ENCODE peak calls at places on chromosome 6, in five cellular contexts. One of them, this sample, is unnamed.
A peak's percentile ranks its signal among the peaks of the same experiment; 100 is the strongest.

GRCh38 chr6:163420315-163420667 is 5.8 kb downstream of the QKI start:
- DNase-seq in stomach: no peak
- DNase-seq in upper lobe of left lung: no peak
- DNase-seq in uterus: no peak
- DNase-seq in sigmoid colon: no peak
- DNase-seq in this sample: no peak

GRCh38 chr6:104705095-104705707 is 154.5 kb downstream of the HACE1 start:
- DNase-seq in stomach: no peak
- DNase-seq in upper lobe of left lung: peak; percentile 31
- DNase-seq in uterus: no peak
- DNase-seq in sigmoid colon: no peak
- DNase-seq in this sample: no peak

GRCh38 chr6:5082487-5083306 is 2.4 kb upstream of the PPP1R3G start:
- DNase-seq in stomach: no peak
- DNase-seq in upper lobe of left lung: no peak
- DNase-seq in uterus: no peak
- DNase-seq in sigmoid colon: no peak
- DNase-seq in this sample: peak; percentile 94

GRCh38 chr6:75460636-75461035 is 33.0 kb downstream of the FILIP1 start:
- DNase-seq in stomach: no peak
- DNase-seq in upper lobe of left lung: no peak
- DNase-seq in uterus: no peak
- DNase-seq in sigmoid colon: no peak
- DNase-seq in this sample: no peak

GRCh38 chr6:117440558-117441525 is 15.1 kb upstream of the ROS1 start:
- DNase-seq in stomach: no peak
- DNase-seq in upper lobe of left lung: no peak
- DNase-seq in uterus: no peak
- DNase-seq in sigmoid colon: no peak
- DNase-seq in this sample: no peak

GRCh38 chr6:150600302-150601017 is 775 bp downstream of the PLEKHG1 start:
- DNase-seq in stomach: peak; percentile 73
- DNase-seq in upper lobe of left lung: peak; percentile 76
- DNase-seq in uterus: peak; percentile 63
- DNase-seq in sigmoid colon: peak; percentile 84
- DNase-seq in this sample: peak; percentile 75

GRCh38 chr6:158361961-158362634 is 49.8 kb downstream of the TULP4 start:
- DNase-seq in stomach: no peak
- DNase-seq in upper lobe of left lung: no peak
- DNase-seq in uterus: no peak
- DNase-seq in sigmoid colon: no peak
- DNase-seq in this sample: peak; percentile 30

GRCh38 chr6:163714179-163714578 is 299.7 kb downstream of the QKI start:
- DNase-seq in stomach: no peak
- DNase-seq in upper lobe of left lung: no peak
- DNase-seq in uterus: no peak
- DNase-seq in sigmoid colon: no peak
- DNase-seq in this sample: no peak

GRCh38 chr6:105094133-105094640 is 85.6 kb downstream of the POPDC3 start:
- DNase-seq in stomach: no peak
- DNase-seq in upper lobe of left lung: no peak
- DNase-seq in uterus: no peak
- DNase-seq in sigmoid colon: no peak
- DNase-seq in this sample: no peak

GRCh38 chr6:118864330-118865166 is 29.4 kb upstream of the ASF1A start:
- DNase-seq in stomach: no peak
- DNase-seq in upper lobe of left lung: no peak
- DNase-seq in uterus: no peak
- DNase-seq in sigmoid colon: no peak
- DNase-seq in this sample: no peak

GRCh38 chr6:158907931-158908330 is 88.8 kb upstream of the EZR start:
- DNase-seq in stomach: peak; percentile 51
- DNase-seq in upper lobe of left lung: no peak
- DNase-seq in uterus: no peak
- DNase-seq in sigmoid colon: no peak
- DNase-seq in this sample: no peak

GRCh38 chr6:132872923-132873322 is 58.6 kb downstream of the RPS12 start:
- DNase-seq in stomach: no peak
- DNase-seq in upper lobe of left lung: no peak
- DNase-seq in uterus: no peak
- DNase-seq in sigmoid colon: no peak
- DNase-seq in this sample: no peak

GRCh38 chr6:45494734-45495133 is 117.0 kb upstream of the SUPT3H start:
- DNase-seq in stomach: no peak
- DNase-seq in upper lobe of left lung: no peak
- DNase-seq in uterus: no peak
- DNase-seq in sigmoid colon: no peak
- DNase-seq in this sample: no peak

GRCh38 chr6:39653631-39654030 is 71.6 kb downstream of the KIF6 start:
- DNase-seq in stomach: no peak
- DNase-seq in upper lobe of left lung: no peak
- DNase-seq in uterus: no peak
- DNase-seq in sigmoid colon: no peak
- DNase-seq in this sample: no peak

GRCh38 chr6:16322666-16323312 is 84.4 kb downstream of the GMPR start:
- DNase-seq in stomach: peak; percentile 49
- DNase-seq in upper lobe of left lung: peak; percentile 59
- DNase-seq in uterus: peak; percentile 65
- DNase-seq in sigmoid colon: peak; percentile 81
- DNase-seq in this sample: peak; percentile 53
- TF ChIP-seq POLR2A in stomach: no peak
- TF ChIP-seq POLR2A in upper lobe of left lung: no peak
- TF ChIP-seq POLR2A in uterus: peak; percentile 38
- TF ChIP-seq POLR2A in sigmoid colon: no peak
- TF ChIP-seq POLR2A in this sample: no peak

DNA sequence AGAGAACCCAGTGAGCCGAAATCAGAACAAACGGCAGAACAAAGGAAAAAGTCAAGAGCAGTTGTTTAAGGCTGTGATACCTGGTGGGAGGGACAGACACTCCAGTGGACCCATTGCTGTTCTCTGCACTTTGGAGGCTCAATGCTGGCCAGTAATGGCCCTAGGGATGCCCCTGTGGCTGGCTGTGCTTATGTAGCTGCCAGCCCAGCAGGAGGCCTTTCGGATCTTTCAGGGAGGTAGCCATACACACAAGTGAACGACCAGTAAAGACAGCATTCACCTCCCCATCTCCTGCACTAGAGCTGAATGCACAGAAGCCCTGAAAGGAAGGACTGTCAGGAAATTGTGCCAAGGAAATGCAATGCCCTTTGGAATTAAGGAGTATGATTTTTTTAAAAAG is 34.3 kb downstream of the GPLD1 start:
- DNase-seq in stomach: no peak
- DNase-seq in upper lobe of left lung: no peak
- DNase-seq in uterus: no peak
- DNase-seq in sigmoid colon: no peak
- DNase-seq in this sample: no peak
- TF ChIP-seq POLR2A in stomach: no peak
- TF ChIP-seq POLR2A in upper lobe of left lung: no peak
- TF ChIP-seq POLR2A in uterus: no peak
- TF ChIP-seq POLR2A in sigmoid colon: no peak
- TF ChIP-seq POLR2A in this sample: no peak

GRCh38 chr6:3751730-3752537 is 421 bp upstream of the PXDC1 start:
- DNase-seq in stomach: peak; percentile 80
- DNase-seq in upper lobe of left lung: peak; percentile 84
- DNase-seq in uterus: peak; percentile 94
- DNase-seq in sigmoid colon: peak; percentile 96
- DNase-seq in this sample: peak; percentile 90
- TF ChIP-seq POLR2A in stomach: no peak
- TF ChIP-seq POLR2A in upper lobe of left lung: no peak
- TF ChIP-seq POLR2A in uterus: peak; percentile 86
- TF ChIP-seq POLR2A in sigmoid colon: no peak
- TF ChIP-seq POLR2A in this sample: peak; percentile 71

GRCh38 chr6:167285077-167285770 is 5.9 kb upstream of the UNC93A start:
- DNase-seq in stomach: peak; percentile 54
- DNase-seq in upper lobe of left lung: no peak
- DNase-seq in uterus: no peak
- DNase-seq in sigmoid colon: no peak
- DNase-seq in this sample: no peak
- TF ChIP-seq POLR2A in stomach: no peak
- TF ChIP-seq POLR2A in upper lobe of left lung: no peak
- TF ChIP-seq POLR2A in uterus: no peak
- TF ChIP-seq POLR2A in sigmoid colon: no peak
- TF ChIP-seq POLR2A in this sample: no peak